ENCODE peak calls at places on chromosomes 4 and X, in six cellular contexts. U is epithelial cell of esophagus; E is CD4-positive, alpha-beta T cell; V is Calu3; Z is GM10248; B is NB4. K is an unnamed sample.

GRCh38 chr4:55910140-55910539 is 38.6 kb upstream of the CEP135 start:
- DNase-seq in U (peak), B (no peak), E (no peak), Z (no peak), V (no peak), K (no peak)

GRCh38 chrX:49269010-49269767 is 404 bp upstream of the PPP1R3F start:
- DNase-seq in E (peak), U (peak), B (peak), Z (peak), V (peak), K (peak)

GRCh38 chr4:125520258-125520990 is 205.7 kb downstream of the FAT4 start:
- DNase-seq in Z (no peak), U (no peak), E (no peak), B (no peak), V (peak), K (no peak)

GRCh38 chr4:111230265-111230664 is 607.4 kb upstream of the PITX2 start:
- DNase-seq in B (no peak), V (no peak), E (no peak), U (no peak), Z (no peak), K (no peak)

GRCh38 chr4:73451404-73451803 is 15.4 kb downstream of the AFP start:
- DNase-seq in V (no peak), E (no peak), U (no peak), Z (no peak), B (no peak), K (no peak)

GRCh38 chr4:134027931-134028330 is 173.7 kb downstream of the PABPC4L start:
- DNase-seq in V (peak), U (peak), Z (no peak), E (no peak), B (no peak), K (no peak)

GRCh38 chr4:132065940-132066495 is 1083.1 kb upstream of the PCDH10 start:
- DNase-seq in U (peak), B (no peak), Z (no peak), E (no peak), V (no peak), K (no peak)

GRCh38 chr4:163592207-163592606 is 97.7 kb downstream of the TMA16 start:
- DNase-seq in Z (no peak), U (no peak), E (no peak), V (no peak), B (no peak), K (no peak)

GRCh38 chr4:151052785-151053184 is 37.7 kb upstream of the LRBA start:
- DNase-seq in V (no peak), Z (no peak), E (no peak), B (no peak), U (peak), K (no peak)

GRCh38 chr4:84678976-84679744 is 96.2 kb downstream of the CDS1 start:
- DNase-seq in V (no peak), U (no peak), Z (no peak), B (no peak), E (no peak), K (no peak)

GRCh38 chrX:44914532-44915198 is 41.7 kb downstream of the KDM6A start:
- DNase-seq in V (no peak), B (no peak), U (peak), E (no peak), Z (no peak), K (no peak)

GRCh38 chr4:77954690-77955089 is 92.1 kb downstream of the MRPL1 start:
- DNase-seq in Z (no peak), B (no peak), E (no peak), U (no peak), V (no peak), K (no peak)

GRCh38 chrX:96576358-96576757 is 108.3 kb upstream of the DIAPH2 start:
- DNase-seq in Z (no peak), B (no peak), U (no peak), V (no peak), E (no peak), K (no peak)

GRCh38 chr4:101191302-101192098 is 155.8 kb downstream of the PPP3CA start:
- DNase-seq in Z (no peak), U (no peak), B (no peak), E (no peak), V (no peak), K (no peak)

GRCh38 chrX:5537098-5537497 is 691.6 kb downstream of the NLGN4X start:
- DNase-seq in V (no peak), Z (no peak), U (no peak), E (no peak), B (no peak), K (no peak)

GRCh38 chrX:21427086-21427485 is 52.9 kb downstream of the CNKSR2 start:
- DNase-seq in V (no peak), U (no peak), B (no peak), Z (no peak), E (no peak), K (no peak)

GRCh38 chr4:8332038-8332857 is 62.7 kb downstream of the HTRA3 start:
- DNase-seq in B (no peak), V (no peak), U (no peak), E (no peak), Z (no peak), K (no peak)

GRCh38 chr4:94813221-94813620 is 55.5 kb downstream of the BMPR1B start:
- DNase-seq in V (no peak), B (no peak), Z (no peak), U (no peak), E (no peak), K (no peak)

GRCh38 chrX:135543924-135544323 is 23.5 kb downstream of the INTS6L start:
- DNase-seq in Z (no peak), U (peak), V (no peak), B (peak), E (peak), K (no peak)
- TF ChIP-seq CTCF in Z (peak), U (no peak), V (no peak), B (peak), E (peak), K (no peak)

GRCh38 chrX:43813898-43814297 is 68.4 kb downstream of the MAOB start:
- DNase-seq in V (peak), Z (no peak), B (peak), E (no peak), U (peak), K (no peak)
- TF ChIP-seq CTCF in V (peak), Z (no peak), B (peak), E (no peak), U (peak), K (no peak)

GRCh38 chr4:176927664-176928063 is 134.9 kb upstream of the VEGFC start:
- DNase-seq in U (peak), V (no peak), E (no peak), B (no peak), Z (no peak), K (no peak)
- TF ChIP-seq CTCF in U (no peak), V (no peak), E (no peak), B (no peak), Z (no peak), K (no peak)

DNA sequence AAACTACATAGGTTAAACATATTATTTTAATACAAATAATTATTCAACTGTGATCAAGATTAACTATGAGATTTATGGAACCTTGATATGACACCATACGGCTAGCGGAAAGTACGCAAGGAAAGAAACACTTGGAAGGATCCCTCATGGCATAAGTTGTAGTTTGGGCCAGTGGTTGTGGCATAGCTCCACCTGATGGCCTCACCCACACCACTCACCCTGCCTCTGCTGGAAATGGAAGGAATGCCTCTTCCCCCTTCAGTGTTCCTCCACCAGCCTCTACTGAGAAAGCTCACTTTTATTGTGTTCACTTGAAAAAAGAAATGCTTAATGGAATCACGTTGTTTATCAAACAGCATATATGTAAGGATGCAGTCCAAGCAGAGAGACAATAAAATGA is 86.4 kb downstream of the BMP15 start:
- DNase-seq in E (no peak), V (no peak), Z (no peak), U (no peak), B (no peak), K (no peak)
- TF ChIP-seq CTCF in E (no peak), V (no peak), Z (no peak), U (no peak), B (no peak), K (no peak)

DNA sequence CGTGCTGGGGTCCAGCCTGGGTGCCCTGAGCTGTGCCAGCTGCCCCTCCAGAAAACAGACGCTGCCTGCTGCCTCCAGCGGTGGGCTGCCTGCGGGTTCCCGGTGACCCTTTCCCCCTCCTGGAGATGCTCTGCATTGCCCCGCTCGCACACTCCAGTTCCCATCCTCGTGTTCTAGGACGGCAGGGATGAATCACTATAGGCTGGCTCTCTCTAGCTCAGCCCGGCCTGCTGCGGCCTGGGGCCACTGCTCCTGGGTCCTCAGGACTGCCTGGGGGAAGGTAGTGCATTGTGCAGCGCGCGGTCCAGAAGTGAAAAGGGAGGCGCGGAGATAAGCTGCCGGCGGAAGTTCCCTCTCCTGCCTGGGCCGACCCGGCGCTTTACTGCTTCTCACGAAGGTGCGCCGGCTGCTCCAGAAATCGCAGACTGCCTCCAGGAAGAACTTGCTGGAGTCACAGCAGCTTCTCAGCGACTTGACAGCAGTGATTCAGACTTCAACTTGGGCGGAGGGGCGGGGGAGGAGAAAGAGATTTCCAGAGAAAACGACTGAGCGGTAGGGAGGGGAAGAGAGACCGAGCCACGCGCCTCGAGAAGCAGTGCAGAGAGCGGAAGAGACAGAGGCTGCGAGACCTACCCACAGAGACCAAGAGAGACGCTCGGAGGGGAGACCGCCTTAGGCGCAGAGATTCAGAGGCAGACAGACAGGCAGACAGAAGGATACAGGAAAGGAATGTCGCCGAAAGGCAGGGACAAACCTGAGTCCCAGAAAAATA is 6.7 kb upstream of the MSX1 start:
- DNase-seq in B (no peak), U (peak), Z (no peak), V (peak), E (no peak), K (no peak)
- TF ChIP-seq CTCF in B (no peak), U (peak), Z (no peak), V (no peak), E (no peak), K (no peak)

GRCh38 chr4:39889226-39889625 is 88.5 kb downstream of the PDS5A start:
- DNase-seq in V (no peak), U (no peak), B (no peak), E (no peak), Z (no peak), K (no peak)
- TF ChIP-seq CTCF in V (no peak), U (no peak), B (no peak), E (no peak), Z (no peak), K (no peak)

GRCh38 chr4:4595252-4595651 is 53.4 kb upstream of the STX18 start:
- DNase-seq in B (peak), Z (no peak), U (no peak), E (no peak), V (no peak), K (no peak)
- TF ChIP-seq CTCF in B (peak), Z (no peak), U (peak), E (no peak), V (no peak), K (no peak)

GRCh38 chr4:168318266-168318895 is at the start of gene DDX60:
- DNase-seq in B (peak), Z (peak), E (peak), U (peak), V (peak), K (peak)
- TF ChIP-seq CTCF in B (peak), Z (no peak), E (no peak), U (peak), V (peak), K (no peak)